ENCODE peak calls at places on chromosome 16, in ten cellular contexts. J is AG20443; W is keratinocyte; I is effector memory CD8-positive, alpha-beta T cell; F is activated CD4-positive, alpha-beta memory T cell treated with anti-CD3 and anti-CD28 coated beads for 36 hours; T is ureter; Q is ACHN; C is nucleus accumbens; O is fibroblast of lung; M is right cardiac atrium. K is an unnamed sample.

GRCh38 chr16:62225675-62226074 is 189.4 kb upstream of the CDH8 start:
- DNase-seq in J (peak), W (peak), I (no peak), F (peak), T (peak), Q (peak), C (peak), O (no peak), M (peak), K (peak)

GRCh38 chr16:679808-680624 is at the start of gene STUB1:
- DNase-seq in J (peak), W (no peak), I (peak), F (peak), T (peak), Q (peak), C (peak), O (peak), M (peak), K (peak)

GRCh38 chr16:23158114-23158513 is 8.9 kb upstream of the USP31 start:
- DNase-seq in J (no peak), W (no peak), I (no peak), F (no peak), T (no peak), Q (no peak), C (no peak), O (no peak), M (no peak), K (no peak)

GRCh38 chr16:79923431-79923830 is 322.9 kb upstream of the MAF start:
- DNase-seq in J (no peak), W (no peak), I (no peak), F (no peak), T (no peak), Q (no peak), C (no peak), O (no peak), M (no peak), K (no peak)

GRCh38 chr16:49592507-49593422 is 219.2 kb downstream of the C16orf78 start:
- DNase-seq in J (peak), W (no peak), I (peak), F (peak), T (no peak), Q (peak), C (no peak), O (peak), M (no peak), K (peak)

GRCh38 chr16:10153993-10154788 is 28.0 kb downstream of the GRIN2A start:
- DNase-seq in J (no peak), W (no peak), I (no peak), F (no peak), T (no peak), Q (no peak), C (no peak), O (no peak), M (no peak), K (peak)

GRCh38 chr16:17367932-17368331 is 102.8 kb downstream of the XYLT1 start:
- DNase-seq in J (peak), W (no peak), I (no peak), F (no peak), T (no peak), Q (no peak), C (no peak), O (peak), M (no peak), K (peak)

GRCh38 chr16:89557230-89557935 is 3.1 kb upstream of the RPL13 start:
- DNase-seq in J (peak), W (no peak), I (peak), F (peak), T (peak), Q (peak), C (peak), O (peak), M (peak), K (peak)

GRCh38 chr16:88468289-88469129 is 15.4 kb downstream of the ZFPM1 start:
- DNase-seq in J (peak), W (no peak), I (no peak), F (peak), T (no peak), Q (peak), C (no peak), O (peak), M (peak), K (no peak)

GRCh38 chr16:59905628-59906027 is 1171.5 kb upstream of the GOT2 start:
- DNase-seq in J (no peak), W (no peak), I (no peak), F (no peak), T (no peak), Q (no peak), C (no peak), O (peak), M (no peak), K (peak)

GRCh38 chr16:85858984-85859817 is 39.8 kb upstream of the IRF8 start:
- DNase-seq in J (no peak), W (no peak), I (no peak), F (no peak), T (peak), Q (no peak), C (no peak), O (no peak), M (no peak), K (no peak)

GRCh38 chr16:3020604-3021448 is 658 bp downstream of the TNFRSF12A start:
- DNase-seq in J (peak), W (peak), I (peak), F (peak), T (peak), Q (peak), C (peak), O (peak), M (peak), K (peak)

GRCh38 chr16:7369181-7369580 is 36.5 kb downstream of the RBFOX1 start:
- DNase-seq in J (no peak), W (no peak), I (no peak), F (no peak), T (no peak), Q (no peak), C (no peak), O (no peak), M (no peak), K (no peak)

GRCh38 chr16:54067317-54068065 is 219.1 kb downstream of the IRX3 start:
- DNase-seq in J (no peak), W (no peak), I (no peak), F (no peak), T (no peak), Q (no peak), C (no peak), O (peak), M (no peak), K (no peak)

GRCh38 chr16:54928421-54929089 is 2.1 kb upstream of the IRX5 start:
- DNase-seq in J (peak), W (no peak), I (no peak), F (peak), T (no peak), Q (peak), C (peak), O (no peak), M (peak), K (no peak)

GRCh38 chr16:7983671-7984070 is 606.6 kb downstream of the TMEM114 start:
- DNase-seq in J (no peak), W (no peak), I (no peak), F (no peak), T (no peak), Q (no peak), C (no peak), O (no peak), M (no peak), K (no peak)

GRCh38 chr16:270381-271255 is 5.1 kb downstream of the RGS11 start:
- DNase-seq in J (no peak), W (no peak), I (no peak), F (no peak), T (no peak), Q (no peak), C (no peak), O (no peak), M (no peak), K (no peak)

GRCh38 chr16:67174706-67175231 is 4.4 kb downstream of the NOL3 start:
- DNase-seq in J (no peak), W (no peak), I (no peak), F (no peak), T (no peak), Q (no peak), C (no peak), O (no peak), M (no peak), K (no peak)

GRCh38 chr16:86664518-86665318 is 86.4 kb downstream of the FOXL1 start:
- DNase-seq in J (peak), W (peak), I (peak), F (peak), T (no peak), Q (peak), C (no peak), O (peak), M (no peak), K (peak)

GRCh38 chr16:78705694-78706093 is 606.2 kb downstream of the WWOX start:
- DNase-seq in J (no peak), W (peak), I (peak), F (peak), T (no peak), Q (peak), C (no peak), O (peak), M (no peak), K (peak)

K was measured in astrocyte.